ENCODE peak calls at places on chromosomes 5 and 9, in five cellular contexts. H is psoas muscle, T is H9, L is fibroblast of the aortic adventitia, Z is fibroblast of lung. O is an unnamed sample.

GRCh38 chr9:136626066-136626725 is 36.5 kb upstream of the EGFL7 start:
- DNase-seq in H (no peak), T (no peak), L (no peak), Z (no peak), O (no peak)

GRCh38 chr5:125470503-125470902 is 724.1 kb upstream of the ZNF608 start:
- DNase-seq in H (no peak), T (no peak), L (no peak), Z (no peak), O (no peak)

GRCh38 chr9:93908591-93909241 is 46.4 kb downstream of the BARX1 start:
- DNase-seq in H (peak), T (no peak), L (no peak), Z (no peak), O (peak)

GRCh38 chr5:143433680-143434079 is 30.2 kb upstream of the NR3C1 start:
- DNase-seq in H (no peak), T (no peak), L (no peak), Z (no peak), O (peak)

GRCh38 chr9:109190151-109190550 is 23.1 kb upstream of the FRRS1L start:
- DNase-seq in H (no peak), T (no peak), L (no peak), Z (no peak), O (no peak)

GRCh38 chr9:91192379-91192775 is 169.3 kb downstream of the AUH start:
- DNase-seq in H (peak), T (no peak), L (peak), Z (peak), O (peak)

GRCh38 chr9:69019808-69020207 is 5.9 kb upstream of the PRKACG start:
- DNase-seq in H (no peak), T (no peak), L (no peak), Z (no peak), O (no peak)

GRCh38 chr9:98303556-98304125 is 48.2 kb upstream of the TBC1D2 start:
- DNase-seq in H (no peak), T (no peak), L (no peak), Z (no peak), O (no peak)

GRCh38 chr9:91690540-91691249 is 259.3 kb downstream of the ROR2 start:
- DNase-seq in H (no peak), T (no peak), L (peak), Z (no peak), O (no peak)

GRCh38 chr5:100694100-100694499 is 158.9 kb downstream of the FAM174A start:
- DNase-seq in H (no peak), T (no peak), L (no peak), Z (no peak), O (no peak)

GRCh38 chr5:180020176-180020575 is 51.4 kb downstream of the RNF130 start:
- DNase-seq in H (no peak), T (no peak), L (no peak), Z (no peak), O (no peak)

GRCh38 chr5:150517272-150518152 is 9.6 kb downstream of the NDST1 start:
- DNase-seq in H (peak), T (no peak), L (peak), Z (peak), O (no peak)

GRCh38 chr5:171954721-171955120 is 51.7 kb downstream of the FBXW11 start:
- DNase-seq in H (no peak), T (no peak), L (peak), Z (peak), O (no peak)

GRCh38 chr5:58056546-58056945 is 403.3 kb downstream of the PLK2 start:
- DNase-seq in H (no peak), T (no peak), L (peak), Z (peak), O (no peak)

GRCh38 chr9:2489838-2490314 is 131.7 kb upstream of the VLDLR start:
- DNase-seq in H (no peak), T (no peak), L (peak), Z (peak), O (no peak)

GRCh38 chr9:6495484-6495883 is 82.5 kb downstream of the UHRF2 start:
- DNase-seq in H (no peak), T (no peak), L (no peak), Z (no peak), O (no peak)
- TF ChIP-seq CTCF in H (no peak), T (peak), L (no peak), Z (no peak), O (no peak)

DNA sequence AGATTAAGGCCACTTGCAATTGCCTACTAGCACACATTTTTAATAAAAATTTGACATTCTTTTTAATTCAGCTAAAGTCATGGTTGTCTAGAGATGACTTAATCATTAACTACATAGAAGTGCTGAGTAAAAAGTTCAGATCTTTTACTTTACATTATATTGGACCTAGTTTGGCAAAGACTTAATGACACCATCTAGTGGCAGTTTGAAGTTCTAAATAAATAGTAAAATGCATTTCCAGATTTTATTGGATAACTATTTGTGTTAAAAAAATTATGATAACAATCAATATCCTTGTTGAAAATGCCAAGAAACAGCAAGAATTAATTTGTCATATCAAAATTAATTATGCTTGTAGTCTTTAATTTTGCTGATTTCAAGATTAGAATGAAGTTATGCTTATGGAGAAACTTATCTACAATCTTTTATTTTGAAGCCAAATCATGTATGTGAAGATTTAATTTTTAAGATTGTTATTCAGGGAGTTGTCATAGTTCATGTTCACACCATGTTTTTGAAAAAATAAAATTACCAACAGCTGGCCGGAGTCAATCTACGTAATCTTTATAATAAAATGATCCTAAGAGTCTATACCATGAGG is 69.6 kb upstream of the PJA2 start:
- DNase-seq in H (no peak), T (no peak), L (peak), Z (peak), O (no peak)
- TF ChIP-seq CTCF in H (peak), T (peak), L (peak), Z (no peak), O (peak)

DNA sequence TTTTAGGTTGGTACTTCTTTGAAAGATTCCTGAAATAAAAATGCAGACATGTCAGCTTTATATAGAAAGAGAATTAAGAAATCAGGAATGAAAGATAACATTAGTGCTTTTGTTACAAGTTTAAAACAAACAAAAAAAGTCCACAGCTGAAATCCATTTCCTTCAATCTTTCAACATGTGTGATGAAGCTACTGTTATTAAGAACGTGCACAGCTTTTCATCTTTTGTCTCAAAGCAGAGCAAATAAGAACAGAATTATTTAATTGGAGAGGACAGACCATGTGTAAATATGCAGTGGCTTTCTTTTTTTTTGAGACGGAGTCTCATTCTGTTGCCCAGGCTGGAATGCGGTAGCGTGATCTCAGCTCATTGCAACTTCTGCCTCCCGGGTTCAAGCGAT is 63.6 kb downstream of the FNBP1 start:
- DNase-seq in H (no peak), T (no peak), L (no peak), Z (no peak), O (no peak)
- TF ChIP-seq CTCF in H (no peak), T (no peak), L (no peak), Z (no peak), O (no peak)

GRCh38 chr5:81191726-81192125 is 41.4 kb upstream of the CKMT2 start:
- DNase-seq in H (no peak), T (no peak), L (no peak), Z (no peak), O (no peak)
- TF ChIP-seq CTCF in H (no peak), T (no peak), L (no peak), Z (no peak), O (no peak)

GRCh38 chr9:89892920-89893319 is 288.1 kb downstream of the GADD45G start:
- DNase-seq in H (no peak), T (peak), L (no peak), Z (no peak), O (no peak)
- TF ChIP-seq CTCF in H (no peak), T (no peak), L (no peak), Z (no peak), O (no peak)

DNA sequence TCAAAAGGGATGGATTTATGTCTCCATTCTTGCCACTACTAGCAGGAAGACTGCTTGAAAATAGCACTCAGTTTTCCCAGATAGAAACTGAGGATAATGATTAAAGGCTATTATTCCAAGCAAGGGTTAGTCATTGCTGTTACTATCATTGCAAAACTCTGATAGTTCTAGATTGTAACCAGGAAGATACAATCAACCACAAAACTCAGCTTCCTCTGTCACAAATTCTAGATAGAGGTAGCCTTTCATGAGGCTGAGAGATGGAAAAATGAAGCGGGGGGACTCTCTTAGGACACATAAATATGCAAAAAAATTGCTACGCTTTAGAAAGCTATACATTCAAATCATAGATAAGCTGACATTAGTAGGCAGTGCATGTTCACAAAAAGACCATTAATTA is 3.1 kb downstream of the ANXA1 start:
- DNase-seq in H (no peak), T (no peak), L (no peak), Z (no peak), O (peak)
- TF ChIP-seq CTCF in H (no peak), T (no peak), L (no peak), Z (no peak), O (no peak)

DNA sequence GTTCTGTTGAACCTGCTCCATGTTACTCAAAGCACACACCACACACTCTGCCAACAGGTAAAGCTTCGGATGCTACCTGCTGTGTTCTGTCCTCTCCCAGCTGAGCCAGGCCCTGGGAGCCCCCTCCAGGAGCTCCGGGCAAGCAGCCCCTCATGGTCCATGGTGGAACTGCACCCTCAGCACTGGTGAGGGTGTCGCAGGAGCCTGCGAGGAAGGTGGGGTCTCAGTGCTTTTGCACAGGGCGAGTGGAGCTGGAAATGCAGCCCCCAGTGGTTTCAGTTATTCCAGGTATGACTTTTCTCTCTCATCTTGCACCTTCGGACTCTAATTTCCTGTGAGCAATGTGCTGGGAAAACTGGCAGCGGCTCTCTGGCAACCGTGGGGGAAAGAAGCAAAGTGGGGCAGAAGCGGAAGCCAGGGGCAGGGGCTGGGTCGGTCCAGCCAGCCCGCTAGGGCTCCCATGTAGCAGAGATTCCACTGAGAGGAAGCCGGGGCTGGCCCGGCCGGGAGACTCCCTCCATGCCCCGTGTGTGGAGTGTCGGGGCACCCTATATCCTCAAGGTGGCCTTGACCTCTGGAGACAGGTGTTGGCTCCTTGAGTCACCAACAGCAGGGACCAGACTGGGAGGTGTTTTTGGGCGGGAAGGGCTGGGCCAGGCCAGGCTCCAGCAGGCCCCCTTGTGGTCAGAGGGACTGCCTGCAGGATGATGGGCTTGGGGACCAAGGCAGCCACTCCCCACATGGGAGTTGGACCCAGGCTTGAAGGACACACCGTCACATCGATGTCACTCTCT is 75.6 kb upstream of the PRSS3 start:
- DNase-seq in H (peak), T (peak), L (no peak), Z (no peak), O (peak)
- TF ChIP-seq CTCF in H (peak), T (peak), L (peak), Z (peak), O (peak)